ENCODE peak calls at places on chromosomes 12 and 14, in five cellular contexts. D, V, I, C and A are unnamed samples.

GRCh38 chr12:96359328-96359727 is 40.9 kb downstream of the CDK17 start:
- DNase-seq in D (no peak), V (no peak), I (no peak), C (no peak), A (no peak)

GRCh38 chr12:52132754-52133161 is 53.3 kb downstream of the SMIM41 start:
- DNase-seq in D (no peak), V (no peak), I (no peak), C (no peak), A (no peak)

GRCh38 chr14:106210650-106211049 is 684.3 kb downstream of the TMEM121 start:
- DNase-seq in D (peak; percentile 35), V (no peak), I (no peak), C (no peak), A (no peak)

GRCh38 chr12:112798019-112798760 is 6.6 kb downstream of the RPH3A start:
- DNase-seq in D (no peak), V (no peak), I (no peak), C (no peak), A (peak; percentile 12)

GRCh38 chr14:60931206-60931605 is 49.7 kb downstream of the TRMT5 start:
- DNase-seq in D (no peak), V (no peak), I (no peak), C (no peak), A (peak; percentile 3)

GRCh38 chr12:110498984-110499706 is 2.8 kb downstream of the VPS29 start:
- DNase-seq in D (no peak), V (no peak), I (no peak), C (no peak), A (peak; percentile 36)

GRCh38 chr12:2619136-2619535 is 175.6 kb upstream of the FKBP4 start:
- DNase-seq in D (no peak), V (no peak), I (no peak), C (no peak), A (no peak)

GRCh38 chr12:132071001-132071810 is 72.9 kb downstream of the DDX51 start:
- DNase-seq in D (no peak), V (no peak), I (no peak), C (no peak), A (no peak)

GRCh38 chr14:63893701-63894458 is 41.1 kb downstream of the SYNE2 start:
- DNase-seq in D (no peak), V (no peak), I (peak; percentile 42), C (no peak), A (peak; percentile 35)

GRCh38 chr12:13198921-13199320 is 2.4 kb downstream of the EMP1 start:
- DNase-seq in D (no peak), V (no peak), I (no peak), C (no peak), A (peak; percentile 51)

GRCh38 chr14:55245657-55246268 is 25.5 kb upstream of the FBXO34 start:
- DNase-seq in D (peak; percentile 39), V (no peak), I (no peak), C (no peak), A (peak; percentile 28)

GRCh38 chr12:1559729-1560128 is 34.7 kb downstream of the FBXL14 start:
- DNase-seq in D (no peak), V (no peak), I (no peak), C (no peak), A (no peak)

GRCh38 chr14:58752782-58753181 is 115.0 kb downstream of the DACT1 start:
- DNase-seq in D (no peak), V (no peak), I (peak; percentile 69), C (no peak), A (peak; percentile 35)

GRCh38 chr12:57983150-57983857 is 41.9 kb downstream of the ATP23 start:
- DNase-seq in D (no peak), V (no peak), I (no peak), C (no peak), A (peak; percentile 66)